ENCODE peak calls at places on chromosome 11, in nine cellular contexts. L, H, N, Z, D, I, M, X and W are unnamed samples.
A peak's percentile ranks its signal among the peaks of the same experiment; 100 is the strongest.

GRCh38 chr11:117316197-117316961 is at the start of gene BACE1:
- DNase-seq in L (peak; percentile 6), H (peak; percentile 82), N (peak; percentile 90), Z (no peak), D (peak; percentile 36), I (peak; percentile 86), M (peak; percentile 87), X (no peak), W (no peak)

GRCh38 chr11:9765320-9766101 is 101.6 kb downstream of the SWAP70 start:
- DNase-seq in L (no peak), H (no peak), N (peak; percentile 98), Z (no peak), D (no peak), I (no peak), M (no peak), X (no peak), W (peak; percentile 23)

GRCh38 chr11:109704432-109704831 is 282.4 kb downstream of the C11orf87 start:
- DNase-seq in L (no peak), H (no peak), N (no peak), Z (no peak), D (no peak), I (no peak), M (no peak), X (no peak), W (no peak)

GRCh38 chr11:67409261-67409666 is 5.4 kb downstream of the TBC1D10C start:
- DNase-seq in L (peak; percentile 73), H (no peak), N (no peak), Z (peak; percentile 89), D (peak; percentile 70), I (no peak), M (no peak), X (peak; percentile 95), W (no peak)

GRCh38 chr11:62708423-62709261 is 1.2 kb downstream of the GNG3 start:
- DNase-seq in L (no peak), H (no peak), N (no peak), Z (no peak), D (peak; percentile 49), I (no peak), M (no peak), X (no peak), W (no peak)

GRCh38 chr11:68128682-68129327 is 7.6 kb upstream of the CHKA start:
- DNase-seq in L (no peak), H (no peak), N (peak; percentile 91), Z (no peak), D (no peak), I (no peak), M (no peak), X (no peak), W (no peak)

GRCh38 chr11:120185678-120186407 is 25.0 kb upstream of the OAF start:
- DNase-seq in L (no peak), H (no peak), N (no peak), Z (no peak), D (no peak), I (no peak), M (no peak), X (no peak), W (no peak)

GRCh38 chr11:10728779-10729472 is 22.1 kb upstream of the CTR9 start:
- DNase-seq in L (no peak), H (no peak), N (peak; percentile 32), Z (no peak), D (no peak), I (no peak), M (no peak), X (no peak), W (no peak)

GRCh38 chr11:79108851-79109250 is 332.0 kb downstream of the TENM4 start:
- DNase-seq in L (no peak), H (no peak), N (no peak), Z (no peak), D (no peak), I (no peak), M (no peak), X (no peak), W (no peak)

GRCh38 chr11:122020902-122021301 is 95.1 kb downstream of the BLID start:
- DNase-seq in L (no peak), H (no peak), N (peak; percentile 62), Z (no peak), D (no peak), I (no peak), M (peak; percentile 27), X (peak; percentile 4), W (no peak)

GRCh38 chr11:121418625-121419114 is 33.4 kb upstream of the SORL1 start:
- DNase-seq in L (peak; percentile 29), H (no peak), N (peak; percentile 12), Z (no peak), D (peak; percentile 22), I (no peak), M (no peak), X (peak; percentile 94), W (no peak)

GRCh38 chr11:36711104-36711825 is 113.2 kb upstream of the RAG2 start:
- DNase-seq in L (no peak), H (no peak), N (no peak), Z (no peak), D (no peak), I (no peak), M (peak; percentile 13), X (peak; percentile 2), W (no peak)

GRCh38 chr11:130585545-130585944 is 137.1 kb downstream of the ADAMTS15 start:
- DNase-seq in L (no peak), H (no peak), N (peak; percentile 79), Z (no peak), D (no peak), I (no peak), M (no peak), X (no peak), W (no peak)

GRCh38 chr11:125777309-125777708 is 1.3 kb downstream of the PATE2 start:
- DNase-seq in L (no peak), H (no peak), N (peak; percentile 44), Z (no peak), D (no peak), I (no peak), M (no peak), X (no peak), W (no peak)

GRCh38 chr11:132874638-132875037 is 657.7 kb downstream of the OPCML start:
- DNase-seq in L (no peak), H (no peak), N (no peak), Z (no peak), D (no peak), I (no peak), M (no peak), X (no peak), W (no peak)

GRCh38 chr11:112440518-112440917 is 179.9 kb upstream of the PLET1 start:
- DNase-seq in L (no peak), H (no peak), N (no peak), Z (no peak), D (no peak), I (no peak), M (no peak), X (no peak), W (no peak)

GRCh38 chr11:64490562-64491216 is 100.3 kb upstream of the SLC22A12 start:
- DNase-seq in L (peak; percentile 6), H (no peak), N (no peak), Z (no peak), D (peak; percentile 1), I (no peak), M (no peak), X (no peak), W (no peak)

GRCh38 chr11:4826425-4826824 is 5.3 kb downstream of the OR51F2 start:
- DNase-seq in L (no peak), H (no peak), N (peak; percentile 27), Z (no peak), D (no peak), I (no peak), M (peak; percentile 33), X (no peak), W (no peak)

GRCh38 chr11:18633256-18634139 is 644 bp downstream of the SPTY2D1 start:
- DNase-seq in L (peak; percentile 3), H (no peak), N (peak; percentile 12), Z (peak; percentile 77), D (peak; percentile 35), I (no peak), M (no peak), X (peak; percentile 44), W (no peak)

GRCh38 chr11:116507849-116508695 is 264.7 kb downstream of the BUD13 start:
- DNase-seq in L (no peak), H (no peak), N (no peak), Z (no peak), D (no peak), I (no peak), M (no peak), X (no peak), W (no peak)

GRCh38 chr11:125236072-125236825 is 71.7 kb downstream of the PKNOX2 start:
- DNase-seq in L (no peak), H (no peak), N (no peak), Z (no peak), D (no peak), I (no peak), M (no peak), X (no peak), W (no peak)

GRCh38 chr11:911031-911889 is 650 bp upstream of the CHID1 start:
- DNase-seq in L (peak; percentile 33), H (no peak), N (peak; percentile 65), Z (peak; percentile 19), D (peak; percentile 50), I (no peak), M (peak; percentile 17), X (no peak), W (peak; percentile 39)

GRCh38 chr11:60098508-60098907 is 10.0 kb downstream of the MS4A2 start:
- DNase-seq in L (no peak), H (no peak), N (no peak), Z (no peak), D (no peak), I (no peak), M (no peak), X (no peak), W (peak; percentile 70)

GRCh38 chr11:94694309-94695060 is 73.7 kb upstream of the AMOTL1 start:
- DNase-seq in L (no peak), H (no peak), N (no peak), Z (peak; percentile 49), D (no peak), I (no peak), M (no peak), X (no peak), W (no peak)

GRCh38 chr11:60971520-60971919 is at the start of gene CD6:
- DNase-seq in L (peak; percentile 70), H (no peak), N (no peak), Z (no peak), D (peak; percentile 66), I (no peak), M (no peak), X (no peak), W (no peak)

GRCh38 chr11:8252388-8252787 is 11.3 kb downstream of the LMO1 start:
- DNase-seq in L (no peak), H (no peak), N (no peak), Z (no peak), D (no peak), I (no peak), M (no peak), X (no peak), W (no peak)

GRCh38 chr11:98115873-98116272 is 904.9 kb upstream of the CNTN5 start:
- DNase-seq in L (no peak), H (no peak), N (no peak), Z (no peak), D (no peak), I (no peak), M (no peak), X (no peak), W (no peak)

GRCh38 chr11:131688056-131688693 is 317.8 kb downstream of the NTM start:
- DNase-seq in L (no peak), H (peak; percentile 68), N (peak; percentile 68), Z (peak; percentile 66), D (peak; percentile 26), I (peak; percentile 42), M (peak; percentile 51), X (peak; percentile 46), W (no peak)

GRCh38 chr11:15107730-15108515 is 6.8 kb upstream of the INSC start:
- DNase-seq in L (no peak), H (no peak), N (no peak), Z (peak; percentile 46), D (no peak), I (no peak), M (no peak), X (peak; percentile 56), W (no peak)

GRCh38 chr11:57453543-57454177 is 6.7 kb upstream of the RTN4RL2 start:
- DNase-seq in L (no peak), H (no peak), N (no peak), Z (peak; percentile 26), D (no peak), I (no peak), M (no peak), X (no peak), W (no peak)

GRCh38 chr11:111046291-111046690 is 199.2 kb upstream of the POU2AF2 start:
- DNase-seq in L (no peak), H (no peak), N (no peak), Z (no peak), D (no peak), I (no peak), M (no peak), X (no peak), W (no peak)